ENCODE peak calls at places on chromosomes 11 and 22, in five cellular contexts. Y is left ventricle myocardium inferior, B is AG04450, X is thoracic aorta, Q is HFF-Myc. M is an unnamed sample.
A peak's percentile ranks its signal among the peaks of the same experiment; 100 is the strongest.

GRCh38 chr11:73660497-73661034 is 14.2 kb downstream of the PLEKHB1 start:
- DNase-seq in Q (no peak), B (no peak), X (no peak), Y (no peak), M (no peak)

GRCh38 chr22:26169312-26170111 is at the start of gene SEZ6L:
- DNase-seq in Y (peak; percentile 22), B (no peak), Q (no peak), X (no peak), M (peak; percentile 9)

GRCh38 chr11:78469905-78470304 is 52.3 kb upstream of the GAB2 start:
- DNase-seq in Q (no peak), X (no peak), Y (no peak), B (no peak), M (no peak)

GRCh38 chr11:8681837-8682218 is 637 bp downstream of the TRIM66 start:
- DNase-seq in X (no peak), B (no peak), Y (no peak), Q (no peak), M (no peak)

GRCh38 chr11:59857444-59858434 is 8.5 kb downstream of the TCN1 start:
- DNase-seq in X (no peak), Q (no peak), Y (no peak), B (no peak), M (no peak)

GRCh38 chr22:32317524-32317923 is 40.1 kb upstream of the RFPL3 start:
- DNase-seq in B (no peak), X (no peak), Y (no peak), Q (no peak), M (no peak)

GRCh38 chr11:122721964-122722266 is 66.4 kb downstream of the UBASH3B start:
- DNase-seq in X (no peak), Y (no peak), Q (peak; percentile 82), B (peak; percentile 64), M (no peak)

GRCh38 chr11:20010861-20011225 is 149.4 kb downstream of the DBX1 start:
- DNase-seq in B (no peak), Q (no peak), Y (no peak), X (no peak), M (no peak)

GRCh38 chr22:21946262-21946925 is 6.3 kb downstream of the PPM1F start:
- DNase-seq in B (no peak), Q (no peak), Y (no peak), X (no peak), M (no peak)

GRCh38 chr22:19473578-19473977 is 5.4 kb downstream of the UFD1 start:
- DNase-seq in Q (no peak), Y (no peak), X (no peak), B (no peak), M (no peak)

GRCh38 chr11:80390546-80390945 is 949.7 kb upstream of the TENM4 start:
- DNase-seq in B (no peak), Y (no peak), X (no peak), Q (no peak), M (no peak)

GRCh38 chr22:27197071-27197470 is 539.7 kb downstream of the MIAT start:
- DNase-seq in Y (no peak), X (no peak), B (no peak), Q (no peak), M (no peak)

GRCh38 chr11:16412525-16413194 is 56.3 kb upstream of the SOX6 start:
- DNase-seq in Q (no peak), X (no peak), Y (no peak), B (no peak), M (peak; percentile 26)

GRCh38 chr11:86514453-86514852 is 139.8 kb downstream of the CCDC81 start:
- DNase-seq in Y (no peak), X (no peak), Q (no peak), B (no peak), M (no peak)

GRCh38 chr11:31655483-31655882 is 145.9 kb downstream of the ELP4 start:
- DNase-seq in X (no peak), Y (no peak), Q (no peak), B (no peak), M (no peak)

GRCh38 chr11:121497176-121497995 is 44.6 kb upstream of the SORL1-AS1 start:
- DNase-seq in Q (no peak), Y (no peak), B (no peak), X (no peak), M (no peak)

GRCh38 chr11:122038543-122038942 is 77.5 kb downstream of the BLID start:
- DNase-seq in Y (no peak), Q (peak; percentile 72), B (peak; percentile 72), X (no peak), M (no peak)

GRCh38 chr11:117166491-117166890 is 12.1 kb upstream of the SIDT2 start:
- DNase-seq in B (no peak), Y (no peak), Q (no peak), X (no peak), M (no peak)

GRCh38 chr11:72378704-72379383 is 55.5 kb downstream of the CLPB start:
- DNase-seq in X (peak; percentile 22), Y (peak; percentile 69), Q (no peak), B (no peak), M (no peak)

GRCh38 chr11:78420796-78421209 is 3.2 kb upstream of the GAB2 start:
- DNase-seq in B (no peak), X (peak; percentile 73), Y (peak; percentile 52), Q (no peak), M (peak; percentile 44)

GRCh38 chr11:64242920-64243854 is 2.3 kb downstream of the FKBP2 start:
- DNase-seq in B (no peak), X (no peak), Q (no peak), Y (no peak), M (no peak)

GRCh38 chr11:128691802-128692749 is 1.8 kb upstream of the FLI1 start:
- DNase-seq in X (no peak), Q (no peak), B (no peak), Y (no peak), M (no peak)
- TF ChIP-seq CTCF in X (no peak), Q (no peak), B (peak; percentile 32), Y (peak; percentile 29), M (no peak)

DNA sequence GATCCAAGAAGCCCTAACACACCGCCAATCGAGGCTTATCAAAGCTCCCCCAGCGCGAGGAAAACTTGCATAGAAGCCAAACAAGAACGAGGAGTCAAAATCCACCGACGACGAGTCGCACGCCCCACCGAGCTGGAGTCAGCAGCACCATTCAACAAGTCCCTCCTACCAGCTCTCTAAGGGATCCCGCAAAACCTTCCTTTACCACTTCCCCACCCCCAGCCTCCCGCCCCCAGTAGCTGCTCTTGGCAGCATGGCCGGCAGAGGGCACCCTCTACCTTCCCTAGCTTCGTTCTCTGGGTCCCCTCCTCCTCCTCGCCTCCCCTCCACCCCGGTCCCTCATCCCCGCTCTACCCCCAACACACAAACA is 1.4 kb downstream of the BDNF start:
- DNase-seq in B (peak; percentile 87), X (no peak), Q (peak; percentile 83), Y (peak; percentile 79), M (peak; percentile 78)
- H3K4me3 ChIP-seq in B (peak overlapping the region; percentile 91), X (peak overlapping the region; percentile 80), Q (peak overlapping the region; percentile 96), Y (peak overlapping the region; percentile 75), M (no peak overlapping the region)

DNA sequence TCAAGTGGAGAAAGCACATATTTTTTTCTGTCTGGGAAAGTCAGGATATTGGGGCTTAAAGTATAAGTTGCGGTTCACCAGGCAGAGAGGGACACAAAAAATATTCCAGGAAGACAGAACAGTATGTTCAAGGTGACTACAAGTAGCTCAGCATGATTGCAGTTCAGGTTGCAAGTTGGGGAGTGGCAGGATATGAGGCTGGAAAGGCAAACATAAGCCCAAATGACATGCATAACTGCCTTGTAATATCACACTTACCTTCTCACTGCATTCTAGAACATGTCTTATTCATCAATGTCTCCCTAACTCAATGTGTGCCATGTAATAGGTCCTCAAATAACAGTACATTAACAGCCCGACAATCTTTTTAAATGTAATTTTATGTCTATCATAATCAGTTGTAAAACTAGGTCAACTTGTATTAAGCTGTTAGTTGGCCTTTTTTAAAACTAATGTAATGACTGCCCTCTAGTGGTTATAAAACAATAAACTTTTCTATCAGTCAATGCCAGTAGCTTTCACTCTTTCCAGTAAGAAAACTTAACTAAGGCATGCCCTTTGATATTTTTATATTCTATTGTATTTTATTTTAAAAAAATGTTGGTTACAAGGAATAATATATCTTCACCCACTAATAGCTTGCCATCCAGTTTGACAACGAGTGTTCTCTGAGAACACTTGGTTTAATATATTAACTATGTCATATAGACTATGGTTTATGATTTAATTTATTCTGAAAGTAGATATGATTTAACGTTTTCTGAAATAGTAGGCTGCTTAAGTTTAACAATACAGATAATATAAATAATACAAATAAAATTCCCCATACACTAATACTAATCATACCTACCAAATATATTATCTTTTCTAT is 39.4 kb upstream of the CFAP300 start:
- DNase-seq in X (no peak), B (peak; percentile 4), Q (peak; percentile 32), Y (no peak), M (peak; percentile 23)
- TF ChIP-seq CTCF in X (peak; percentile 59), B (peak; percentile 45), Q (peak; percentile 15), Y (peak; percentile 71), M (peak; percentile 23)

GRCh38 chr11:111510311-111510710 is 1.9 kb downstream of the BTG4 start:
- DNase-seq in Y (no peak), X (no peak), Q (no peak), B (no peak), M (no peak)

GRCh38 chr11:111514216-111515031 is at the start of gene HOATZ:
- DNase-seq in X (no peak), Q (no peak), Y (no peak), B (no peak), M (peak; percentile 40)

GRCh38 chr11:111515591-111515990 is 1.0 kb downstream of the HOATZ start:
- DNase-seq in X (no peak), Y (no peak), Q (no peak), B (no peak), M (no peak)

GRCh38 chr11:111512296-111513239 is at the start of gene BTG4:
- DNase-seq in B (no peak), X (no peak), Y (no peak), Q (no peak), M (no peak)

GRCh38 chr11:111513240-111513605 is 1.0 kb upstream of the BTG4 start:
- DNase-seq in Q (no peak), B (no peak), Y (no peak), X (no peak), M (no peak)
- H3K4me3 ChIP-seq in Q (no peak overlapping the region), B (no peak overlapping the region), Y (peak overlapping the region; percentile 64), X (peak overlapping the region; percentile 69), M (no peak overlapping the region)

DNA sequence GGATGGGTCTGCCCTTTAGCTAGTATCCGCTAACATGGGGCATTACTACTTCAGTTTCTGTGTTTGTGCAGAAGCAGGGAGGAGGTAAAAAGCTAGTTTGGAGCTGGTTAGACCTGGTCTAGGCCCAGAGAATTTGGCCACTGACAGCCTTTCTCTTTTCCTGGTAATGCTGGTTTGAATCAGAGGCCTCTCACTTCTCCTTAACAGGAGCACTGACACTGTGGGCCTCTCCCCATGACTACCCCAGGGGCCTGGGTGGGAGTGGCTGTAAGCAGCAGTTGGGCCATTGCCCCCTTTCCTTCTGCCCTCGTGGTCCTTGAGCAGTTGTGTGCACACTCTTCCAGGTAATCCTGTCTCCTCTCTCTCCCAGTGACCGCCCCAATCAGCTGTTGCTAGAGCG is 8.5 kb upstream of the SLC25A18 start:
- DNase-seq in Y (no peak), Q (no peak), B (no peak), X (no peak), M (no peak)
- TF ChIP-seq CTCF in Y (no peak), Q (no peak), B (no peak), X (no peak), M (no peak)

DNA sequence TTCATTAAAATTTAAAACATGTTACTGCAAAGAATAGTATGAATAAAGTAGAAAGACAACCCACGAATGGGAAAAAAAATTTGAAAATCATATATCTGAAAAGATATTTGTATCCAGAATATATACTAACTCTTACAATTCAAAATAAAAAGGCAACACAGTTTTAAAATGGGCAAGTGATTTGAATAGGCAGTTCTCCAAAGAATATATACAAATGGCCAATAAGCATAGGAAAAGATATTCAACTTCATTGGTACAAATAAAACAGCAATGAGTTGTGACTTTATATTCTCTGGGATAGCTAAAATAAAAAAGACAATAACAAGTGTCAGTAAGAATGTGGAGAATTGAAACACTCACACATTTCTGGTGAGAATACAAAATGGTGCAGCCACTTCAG is 41.6 kb upstream of the FAM181B start:
- DNase-seq in Q (no peak), X (no peak), B (no peak), Y (no peak), M (no peak)
- H3K4me3 ChIP-seq in Q (no peak overlapping the region), X (no peak overlapping the region), B (no peak overlapping the region), Y (no peak overlapping the region), M (no peak overlapping the region)

M was measured in GM12865.